ENCODE peak calls at places on chromosomes 7 and 10, in four cellular contexts. K, N, F and X are unnamed samples.

GRCh38 chr10:114526112-114526496 is 121.8 kb upstream of the AFAP1L2 start:
- DNase-seq in K (peak), N (no peak), F (no peak), X (no peak)

GRCh38 chr10:92695679-92696605 is 6.2 kb downstream of the HHEX start:
- DNase-seq in K (no peak), N (no peak), F (peak), X (no peak)

GRCh38 chr10:79293841-79294705 is 53.2 kb upstream of the PPIF start:
- DNase-seq in K (no peak), N (peak), F (no peak), X (no peak)

GRCh38 chr10:48400129-48400849 is 93.8 kb downstream of the MAPK8 start:
- DNase-seq in K (no peak), N (no peak), F (no peak), X (no peak)

GRCh38 chr10:59901481-59901880 is 4.9 kb downstream of the CCDC6 start:
- DNase-seq in K (no peak), N (no peak), F (no peak), X (no peak)

GRCh38 chr7:28017372-28017771 is 163.2 kb downstream of the JAZF1 start:
- DNase-seq in K (no peak), N (no peak), F (no peak), X (no peak)

GRCh38 chr10:12729885-12730284 is 271.6 kb downstream of the CCDC3 start:
- DNase-seq in K (no peak), N (no peak), F (peak), X (no peak)

GRCh38 chr7:17300012-17300411 is 1.6 kb downstream of the AHR start:
- DNase-seq in K (no peak), N (no peak), F (no peak), X (no peak)

GRCh38 chr7:78562191-78562590 is 763.6 kb downstream of the PHTF2 start:
- DNase-seq in K (no peak), N (no peak), F (no peak), X (no peak)

GRCh38 chr7:3544202-3544601 is 243.2 kb downstream of the SDK1 start:
- DNase-seq in K (no peak), N (no peak), F (no peak), X (no peak)

GRCh38 chr7:135179321-135179925 is 8.9 kb upstream of the CYREN start:
- DNase-seq in K (no peak), N (no peak), F (no peak), X (no peak)

GRCh38 chr7:15556706-15557105 is 5.1 kb downstream of the AGMO start:
- DNase-seq in K (no peak), N (no peak), F (no peak), X (no peak)

GRCh38 chr7:79051915-79052314 is 401.6 kb downstream of the MAGI2 start:
- DNase-seq in K (no peak), N (no peak), F (no peak), X (no peak)

GRCh38 chr10:93115661-93116383 is 42.1 kb downstream of the CYP26A1 start:
- DNase-seq in K (peak), N (peak), F (peak), X (peak)

GRCh38 chr7:110418651-110419270 is 672.2 kb upstream of the LRRN3 start:
- DNase-seq in K (no peak), N (no peak), F (no peak), X (no peak)

GRCh38 chr7:128136215-128136597 is 104.9 kb upstream of the LEP start:
- DNase-seq in K (no peak), N (no peak), F (no peak), X (no peak)

GRCh38 chr10:27312854-27313253 is 72.3 kb upstream of the ACBD5 start:
- DNase-seq in K (no peak), N (no peak), F (no peak), X (no peak)

GRCh38 chr10:11602357-11602756 is 9.1 kb downstream of the USP6NL start:
- DNase-seq in K (peak), N (no peak), F (no peak), X (no peak)

GRCh38 chr7:139566736-139567646 is 43.5 kb downstream of the CLEC2L start:
- DNase-seq in K (no peak), N (no peak), F (no peak), X (no peak)

GRCh38 chr10:59372543-59372942 is 10.2 kb upstream of the FAM13C start:
- DNase-seq in K (no peak), N (no peak), F (no peak), X (no peak)

DNA sequence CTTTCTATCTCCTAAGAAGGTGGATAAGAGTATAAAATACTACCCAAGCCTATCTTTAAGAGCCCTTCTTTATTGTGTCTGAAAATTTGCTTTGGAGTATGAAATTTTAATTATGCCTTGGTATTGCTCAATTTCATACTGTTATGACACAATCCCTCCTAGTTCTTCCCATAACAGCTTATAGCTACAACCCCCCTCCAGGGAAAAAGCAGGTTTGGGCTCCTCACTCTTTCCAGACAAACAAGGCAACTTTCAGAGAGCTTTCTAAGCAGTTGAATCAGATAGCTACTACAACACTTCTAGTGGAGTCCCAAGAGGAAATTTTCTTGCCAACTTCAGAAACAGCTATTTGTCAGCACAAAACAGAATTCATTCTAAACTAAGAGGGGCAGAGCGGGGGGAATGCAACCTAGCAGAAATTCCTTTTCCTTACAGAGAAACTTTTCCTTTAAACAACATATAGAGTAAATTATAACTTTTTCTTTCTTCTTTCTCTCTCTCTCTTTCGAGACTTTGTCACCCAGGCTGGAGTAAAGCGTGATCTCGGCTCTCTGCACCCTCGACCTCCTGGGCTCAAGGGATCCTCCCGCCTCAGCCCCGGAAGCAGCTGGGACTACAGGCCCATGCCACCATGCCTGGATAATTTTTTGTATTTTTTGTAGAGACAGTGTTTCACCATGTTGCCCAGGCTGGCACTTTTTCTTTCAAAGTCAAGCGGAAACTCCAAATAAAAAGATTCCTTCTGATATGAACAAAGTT is 26.0 kb upstream of the JMJD1C start:
- DNase-seq in K (no peak), N (peak), F (no peak), X (no peak)
- TF ChIP-seq POLR2AphosphoS5 in K (no peak), N (no peak), F (no peak), X (no peak)

DNA sequence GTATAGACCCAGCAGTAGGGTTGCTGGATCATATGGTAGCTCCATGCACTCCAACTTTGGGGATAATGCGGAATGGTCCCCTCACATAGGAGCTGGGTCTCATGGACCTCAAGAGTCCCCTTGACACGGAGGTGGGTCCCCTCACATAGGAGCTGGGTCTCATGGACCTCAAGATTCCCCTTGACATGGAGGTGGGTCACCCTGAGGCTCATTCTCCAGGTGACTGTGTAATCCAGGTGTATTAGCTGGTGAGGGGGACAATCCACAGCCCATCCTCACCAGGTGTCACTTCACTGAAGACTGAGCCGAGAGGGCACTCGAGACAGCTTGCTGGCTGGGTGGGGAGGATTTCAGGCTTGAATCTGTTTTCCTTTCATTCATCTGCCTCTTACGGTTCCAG is 121.9 kb downstream of the PTPN20 start:
- DNase-seq in K (no peak), N (no peak), F (no peak), X (no peak)
- TF ChIP-seq SPI1 in K (no peak), N (no peak), F (no peak), X (no peak)

GRCh38 chr10:83527934-83528333 is 611.4 kb upstream of the GHITM start:
- DNase-seq in K (no peak), N (no peak), F (no peak), X (no peak)

GRCh38 chr10:83522456-83522855 is 616.9 kb upstream of the GHITM start:
- DNase-seq in K (no peak), N (no peak), F (no peak), X (no peak)

GRCh38 chr10:83518779-83519178 is 620.5 kb upstream of the GHITM start:
- DNase-seq in K (no peak), N (no peak), F (no peak), X (no peak)

GRCh38 chr10:83522881-83523386 is 616.4 kb upstream of the GHITM start:
- DNase-seq in K (no peak), N (no peak), F (no peak), X (no peak)
- TF ChIP-seq POLR2AphosphoS5 in K (no peak), N (no peak), F (no peak), X (no peak)

GRCh38 chr10:133373104-133373624 is at the start of gene ECHS1:
- DNase-seq in K (peak), N (peak), F (peak), X (peak)
- TF ChIP-seq SPI1 in K (no peak), N (no peak), F (no peak), X (no peak)

GRCh38 chr10:62885656-62886461 is 69.7 kb upstream of the EGR2 start:
- DNase-seq in K (no peak), N (no peak), F (no peak), X (no peak)
- TF ChIP-seq POLR2AphosphoS5 in K (no peak), N (no peak), F (no peak), X (no peak)